ENCODE peak calls at places on chromosome 10, in four cellular contexts. N is H1, C is HepG2, H is GM12878. U is an unnamed sample.

GRCh38 chr10:93235686-93236085 is 162.0 kb downstream of the CYP26A1 start:
- DNase-seq in N (no peak), C (peak; percentile 89), H (no peak), U (no peak)

GRCh38 chr10:26488344-26488743 is 50.2 kb downstream of the APBB1IP start:
- DNase-seq in N (no peak), C (no peak), H (no peak), U (no peak)

GRCh38 chr10:91023708-91024438 is 103.0 kb upstream of the ANKRD1 start:
- DNase-seq in N (no peak), C (no peak), H (no peak), U (no peak)

GRCh38 chr10:95697429-95697828 is 3.7 kb upstream of the TCTN3 start:
- DNase-seq in N (no peak), C (no peak), H (peak; percentile 63), U (no peak)

GRCh38 chr10:129530486-129531065 is 63.5 kb downstream of the MGMT start:
- DNase-seq in N (no peak), C (no peak), H (no peak), U (no peak)

GRCh38 chr10:60490013-60490412 is 100.3 kb upstream of the ANK3 start:
- DNase-seq in N (no peak), C (no peak), H (no peak), U (no peak)

GRCh38 chr10:84696610-84697009 is 368.2 kb downstream of the CCSER2 start:
- DNase-seq in N (no peak), C (no peak), H (no peak), U (no peak)

GRCh38 chr10:80460399-80461207 is 6.5 kb downstream of the TSPAN14 start:
- DNase-seq in N (no peak), C (peak; percentile 33), H (no peak), U (no peak)

GRCh38 chr10:48600645-48601505 is 4.0 kb downstream of the ARHGAP22 start:
- DNase-seq in N (no peak), C (no peak), H (no peak), U (no peak)

GRCh38 chr10:44801383-44802327 is 109.5 kb upstream of the TMEM72 start:
- DNase-seq in N (no peak), C (peak; percentile 9), H (no peak), U (no peak)

GRCh38 chr10:106387063-106387462 is 777.4 kb downstream of the SORCS1 start:
- DNase-seq in N (no peak), C (no peak), H (no peak), U (no peak)

GRCh38 chr10:114703377-114704125 is 45.5 kb upstream of the ABLIM1 start:
- DNase-seq in N (no peak), C (peak; percentile 13), H (no peak), U (no peak)

GRCh38 chr10:308572-309085 is 173.4 kb downstream of the ZMYND11 start:
- DNase-seq in N (no peak), C (peak; percentile 31), H (no peak), U (no peak)

GRCh38 chr10:310976-311639 is 175.9 kb downstream of the ZMYND11 start:
- DNase-seq in N (no peak), C (no peak), H (no peak), U (no peak)

GRCh38 chr10:311901-312665 is 176.8 kb downstream of the ZMYND11 start:
- DNase-seq in N (no peak), C (no peak), H (no peak), U (no peak)

GRCh38 chr10:308101-308500 is 172.8 kb downstream of the ZMYND11 start:
- DNase-seq in N (no peak), C (no peak), H (no peak), U (no peak)

GRCh38 chr10:310371-310770 is 175.1 kb downstream of the ZMYND11 start:
- DNase-seq in N (no peak), C (no peak), H (no peak), U (no peak)
- TF ChIP-seq YY1 in N (no peak), C (no peak), H (no peak), U (no peak)

DNA sequence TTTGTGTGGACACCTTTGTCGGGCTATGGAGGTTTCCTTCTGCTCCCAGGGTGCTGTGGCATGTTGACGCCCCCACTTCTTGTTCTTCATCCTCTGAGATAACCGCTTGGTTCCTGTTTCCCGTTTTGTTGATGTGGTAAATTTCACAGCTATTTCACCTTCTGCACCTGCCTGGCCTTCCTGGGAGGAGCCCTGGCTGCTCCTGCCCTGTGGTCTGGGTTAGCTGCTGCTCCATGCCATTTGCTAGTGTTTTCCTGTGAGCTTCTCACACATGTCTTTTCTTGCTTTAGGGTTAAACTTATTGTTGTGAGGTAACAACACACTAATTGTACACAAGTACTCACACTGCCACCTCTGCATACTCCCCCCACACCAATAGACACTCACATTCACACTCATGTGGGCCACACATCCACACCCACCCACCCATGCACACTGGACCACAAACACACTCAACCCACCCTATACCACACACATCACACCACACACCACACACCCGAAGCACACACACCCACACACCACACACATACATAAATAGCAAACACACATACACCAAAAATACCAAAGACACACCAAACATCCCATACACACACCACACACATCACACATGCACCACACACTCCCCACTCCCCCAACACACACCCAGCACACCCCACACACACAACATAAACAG is 46.6 kb upstream of the MSMB start:
- DNase-seq in N (no peak), C (no peak), H (no peak), U (no peak)
- TF ChIP-seq SUZ12 in N (no peak), C (no peak), H (no peak), U (no peak)

GRCh38 chr10:47310090-47310505 is 10.1 kb downstream of the GDF10 start:
- DNase-seq in N (no peak), C (no peak), H (no peak), U (no peak)

GRCh38 chr10:47312663-47312995 is 9.6 kb upstream of the GDF2 start:
- DNase-seq in N (no peak), C (no peak), H (no peak), U (no peak)

GRCh38 chr10:47311900-47312662 is 10.2 kb upstream of the GDF2 start:
- DNase-seq in N (peak; percentile 59), C (peak; percentile 48), H (peak; percentile 7), U (peak; percentile 62)

GRCh38 chr10:47309403-47310089 is 9.5 kb downstream of the GDF10 start:
- DNase-seq in N (no peak), C (no peak), H (no peak), U (no peak)

GRCh38 chr10:47311193-47311899 is 10.9 kb upstream of the GDF2 start:
- DNase-seq in N (no peak), C (no peak), H (no peak), U (no peak)
- TF ChIP-seq YY1 in N (no peak), C (no peak), H (no peak), U (no peak)

GRCh38 chr10:11170993-11171416 is 153.3 kb downstream of the CELF2 start:
- DNase-seq in N (no peak), C (no peak), H (no peak), U (no peak)
- TF ChIP-seq SUZ12 in N (no peak), C (no peak), H (no peak), U (no peak)

U was measured in NT2/D1.